ENCODE peak calls at places on chromosomes 1 and 21, in seven cellular contexts. Z, J, N, U, F, O and K are unnamed samples.

GRCh38 chr1:41321277-41321676 is 40.0 kb upstream of the FOXO6 start:
- DNase-seq in Z (no peak), J (no peak), N (no peak), U (no peak), F (no peak), O (no peak), K (no peak)

GRCh38 chr1:47693115-47693514 is 255.3 kb downstream of the FOXD2 start:
- DNase-seq in Z (no peak), J (no peak), N (no peak), U (no peak), F (peak; percentile 41), O (no peak), K (no peak)

GRCh38 chr1:167984886-167985489 is 48.1 kb upstream of the MPC2 start:
- DNase-seq in Z (no peak), J (no peak), N (no peak), U (no peak), F (no peak), O (no peak), K (no peak)

GRCh38 chr1:15031251-15031930 is 122.2 kb upstream of the TMEM51 start:
- DNase-seq in Z (peak; percentile 21), J (no peak), N (no peak), U (no peak), F (no peak), O (no peak), K (no peak)

GRCh38 chr1:116375884-116376733 is 3.1 kb downstream of the ATP1A1 start:
- DNase-seq in Z (peak; percentile 92), J (peak; percentile 96), N (peak; percentile 68), U (peak; percentile 64), F (peak; percentile 93), O (peak; percentile 89), K (peak; percentile 85)

GRCh38 chr1:51583532-51583931 is 33.4 kb upstream of the OSBPL9 start:
- DNase-seq in Z (peak; percentile 95), J (peak; percentile 78), N (no peak), U (peak; percentile 27), F (peak; percentile 75), O (peak; percentile 43), K (peak; percentile 93)

GRCh38 chr1:50934838-50935237 is 25.2 kb downstream of the FAF1 start:
- DNase-seq in Z (no peak), J (no peak), N (no peak), U (no peak), F (no peak), O (no peak), K (no peak)

GRCh38 chr1:33640114-33640660 is 167.7 kb downstream of the ZSCAN20 start:
- DNase-seq in Z (peak; percentile 36), J (no peak), N (no peak), U (no peak), F (no peak), O (peak; percentile 22), K (no peak)

GRCh38 chr1:53349369-53349705 is 21.5 kb upstream of the LRP8 start:
- DNase-seq in Z (no peak), J (no peak), N (no peak), U (no peak), F (no peak), O (no peak), K (no peak)

GRCh38 chr1:236854602-236854978 is 59.5 kb downstream of the MTR start:
- DNase-seq in Z (peak; percentile 70), J (no peak), N (no peak), U (no peak), F (no peak), O (peak; percentile 68), K (no peak)

GRCh38 chr1:198657550-198658064 is 18.8 kb downstream of the PTPRC start:
- DNase-seq in Z (peak; percentile 95), J (peak; percentile 37), N (peak; percentile 73), U (no peak), F (no peak), O (peak; percentile 97), K (no peak)

GRCh38 chr21:34670220-34670961 is 1.6 kb downstream of the CLIC6 start:
- DNase-seq in Z (peak; percentile 49), J (no peak), N (no peak), U (no peak), F (no peak), O (no peak), K (peak; percentile 20)

GRCh38 chr1:205376739-205377138 is 20.0 kb upstream of the KLHDC8A start:
- DNase-seq in Z (peak; percentile 66), J (no peak), N (no peak), U (no peak), F (no peak), O (peak; percentile 93), K (no peak)

GRCh38 chr1:198297281-198297680 is 140.5 kb downstream of the NEK7 start:
- DNase-seq in Z (no peak), J (no peak), N (no peak), U (no peak), F (no peak), O (no peak), K (no peak)

GRCh38 chr1:94002046-94002787 is 93.0 kb upstream of the GCLM start:
- DNase-seq in Z (no peak), J (no peak), N (no peak), U (no peak), F (no peak), O (no peak), K (no peak)

GRCh38 chr1:157115429-157115838 is 15.8 kb upstream of the ETV3L start:
- DNase-seq in Z (no peak), J (no peak), N (no peak), U (no peak), F (peak; percentile 22), O (no peak), K (no peak)

GRCh38 chr1:95604784-95605183 is 370.8 kb downstream of the RWDD3 start:
- DNase-seq in Z (no peak), J (no peak), N (no peak), U (no peak), F (no peak), O (no peak), K (no peak)

GRCh38 chr1:244067893-244068292 is 16.8 kb downstream of the ZBTB18 start:
- DNase-seq in Z (peak; percentile 19), J (no peak), N (no peak), U (peak; percentile 40), F (no peak), O (no peak), K (no peak)

GRCh38 chr1:31302749-31303441 is 6.1 kb downstream of the ZCCHC17 start:
- DNase-seq in Z (peak; percentile 32), J (no peak), N (no peak), U (no peak), F (no peak), O (no peak), K (no peak)

GRCh38 chr1:154524881-154525280 is 22.7 kb upstream of the SHE start:
- DNase-seq in Z (no peak), J (no peak), N (no peak), U (no peak), F (no peak), O (no peak), K (no peak)

GRCh38 chr1:54362881-54363340 is 43.3 kb downstream of the SSBP3 start:
- DNase-seq in Z (peak; percentile 30), J (no peak), N (no peak), U (no peak), F (no peak), O (no peak), K (no peak)

GRCh38 chr1:119332626-119333025 is 36.0 kb upstream of the HAO2 start:
- DNase-seq in Z (no peak), J (no peak), N (no peak), U (no peak), F (no peak), O (no peak), K (no peak)

GRCh38 chr1:151846686-151847227 is 6.8 kb downstream of the THEM5 start:
- DNase-seq in Z (no peak), J (no peak), N (no peak), U (no peak), F (peak; percentile 30), O (no peak), K (no peak)

GRCh38 chr1:91697322-91698260 is 188.4 kb downstream of the TGFBR3 start:
- DNase-seq in Z (peak; percentile 84), J (no peak), N (no peak), U (no peak), F (no peak), O (no peak), K (no peak)

GRCh38 chr1:85278853-85279314 is 2.5 kb upstream of the BCL10 start:
- DNase-seq in Z (peak; percentile 95), J (peak; percentile 65), N (no peak), U (no peak), F (no peak), O (peak; percentile 96), K (no peak)

GRCh38 chr1:11907275-11908138 is 18.7 kb downstream of the KIAA2013 start:
- DNase-seq in Z (peak; percentile 96), J (peak; percentile 90), N (peak; percentile 96), U (peak; percentile 98), F (peak; percentile 97), O (peak; percentile 95), K (peak; percentile 96)

GRCh38 chr1:109640285-109640865 is 15.5 kb upstream of the GSTM4 start:
- DNase-seq in Z (peak; percentile 69), J (peak; percentile 75), N (peak; percentile 77), U (peak; percentile 91), F (peak; percentile 90), O (peak; percentile 87), K (peak; percentile 93)

GRCh38 chr1:183278736-183279591 is 92.9 kb downstream of the LAMC2 start:
- DNase-seq in Z (peak; percentile 89), J (no peak), N (no peak), U (no peak), F (no peak), O (peak; percentile 78), K (peak; percentile 38)

GRCh38 chr1:210499956-210500355 is 171.3 kb downstream of the HHAT start:
- DNase-seq in Z (no peak), J (no peak), N (no peak), U (no peak), F (no peak), O (no peak), K (no peak)

GRCh38 chr1:162570718-162571117 is 9.2 kb downstream of the UAP1 start:
- DNase-seq in Z (no peak), J (no peak), N (no peak), U (no peak), F (no peak), O (no peak), K (no peak)
- H3K27ac ChIP-seq in Z (peak overlapping the region; percentile 46), J (no peak overlapping the region), N (no peak overlapping the region), U (peak overlapping the region; percentile 26), F (no peak overlapping the region), O (no peak overlapping the region), K (no peak overlapping the region)

GRCh38 chr1:8428441-8428840 is 110.5 kb downstream of the SLC45A1 start:
- DNase-seq in Z (no peak), J (no peak), N (peak; percentile 34), U (no peak), F (no peak), O (no peak), K (no peak)
- H3K4me1 ChIP-seq in Z (peaks cover 7% of the 10 kb centered on the region), J (peaks cover 12% of the 10 kb centered on the region), N (peaks cover 85% of the 10 kb centered on the region), U (peaks cover 14% of the 10 kb centered on the region), F (peaks cover 19% of the 10 kb centered on the region), O (peaks cover 14% of the 10 kb centered on the region), K (peaks cover 13% of the 10 kb centered on the region)

GRCh38 chr1:246517391-246517790 is 10.3 kb upstream of the SMYD3 start:
- DNase-seq in Z (no peak), J (no peak), N (no peak), U (no peak), F (no peak), O (no peak), K (no peak)
- H3K9me3 ChIP-seq in Z (peaks cover 5% of the 10 kb centered on the region), J (no peaks in the 10 kb centered on the region), N (peaks cover 17% of the 10 kb centered on the region), U (no peaks in the 10 kb centered on the region), F (peaks cover 12% of the 10 kb centered on the region), O (peaks cover 31% of the 10 kb centered on the region), K (no peaks in the 10 kb centered on the region)

DNA sequence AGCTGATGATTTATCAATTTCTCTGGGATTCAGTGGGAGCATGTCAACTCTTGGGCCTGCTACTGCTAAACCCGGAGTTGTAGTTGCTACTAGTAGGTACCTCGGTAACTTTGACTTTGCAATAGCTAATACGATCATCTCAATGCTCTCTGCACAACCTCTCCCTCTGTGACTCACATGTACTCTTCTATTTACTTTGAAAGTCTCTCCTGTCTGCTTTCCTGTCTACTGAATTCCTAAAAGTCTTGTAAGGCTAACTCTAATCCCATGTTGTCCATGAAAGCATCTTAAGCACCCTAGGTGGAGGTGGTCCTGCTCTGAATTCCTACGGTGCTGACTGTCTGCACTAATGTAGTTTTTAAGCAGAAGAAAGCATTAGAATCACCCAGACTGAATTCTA is 29.3 kb downstream of the SLC9C2 start:
- DNase-seq in Z (no peak), J (no peak), N (no peak), U (no peak), F (no peak), O (peak; percentile 88), K (no peak)
- H3K27ac ChIP-seq in Z (no peak overlapping the region), J (no peak overlapping the region), N (no peak overlapping the region), U (no peak overlapping the region), F (no peak overlapping the region), O (no peak overlapping the region), K (no peak overlapping the region)